ENCODE peak calls at places on chromosomes 11 and 22, in seven cellular contexts. Q is H1; G is CD4-positive, alpha-beta memory T cell; X is dorsolateral prefrontal cortex; P is activated CD4-positive, alpha-beta T cell treated with anti-CD3 and anti-CD28 coated beads for 24 hours; S is brain pericyte; O is GM20000. E is an unnamed sample.

GRCh38 chr22:30240541-30241417 is 5.8 kb downstream of the LIF start:
- DNase-seq in Q (no peak), G (no peak), X (no peak), P (no peak), S (no peak), O (no peak), E (no peak)

GRCh38 chr11:81245791-81246190 is 1487.9 kb downstream of the FAM181B start:
- DNase-seq in Q (no peak), G (no peak), X (no peak), P (no peak), S (no peak), O (no peak), E (no peak)

GRCh38 chr11:43462359-43462758 is 103.6 kb downstream of the TTC17 start:
- DNase-seq in Q (no peak), G (no peak), X (no peak), P (no peak), S (no peak), O (no peak), E (no peak)

GRCh38 chr11:18794956-18795355 is 3.4 kb upstream of the PTPN5 start:
- DNase-seq in Q (no peak), G (no peak), X (no peak), P (no peak), S (no peak), O (peak), E (no peak)

GRCh38 chr11:38221295-38221694 is 1623.3 kb upstream of the RAG2 start:
- DNase-seq in Q (no peak), G (no peak), X (no peak), P (no peak), S (no peak), O (no peak), E (no peak)

GRCh38 chr22:17120281-17120680 is 879 bp downstream of the TMEM121B start:
- DNase-seq in Q (peak), G (peak), X (no peak), P (peak), S (no peak), O (peak), E (peak)

GRCh38 chr11:63592975-63593395 is 21.2 kb downstream of the PLAAT3 start:
- DNase-seq in Q (no peak), G (no peak), X (peak), P (no peak), S (no peak), O (no peak), E (peak)

GRCh38 chr11:112968988-112969714 is 7.9 kb downstream of the NCAM1 start:
- DNase-seq in Q (no peak), G (no peak), X (no peak), P (no peak), S (no peak), O (no peak), E (peak)

GRCh38 chr22:47836957-47837356 is 1074.5 kb downstream of the TBC1D22A start:
- DNase-seq in Q (no peak), G (no peak), X (no peak), P (no peak), S (no peak), O (no peak), E (no peak)

GRCh38 chr11:19553683-19554333 is 158.8 kb upstream of the NAV2 start:
- DNase-seq in Q (peak), G (peak), X (peak), P (peak), S (no peak), O (peak), E (peak)

GRCh38 chr11:126438691-126439090 is 83.2 kb downstream of the ST3GAL4 start:
- DNase-seq in Q (no peak), G (no peak), X (no peak), P (no peak), S (no peak), O (no peak), E (no peak)

GRCh38 chr11:36702330-36703054 is 104.5 kb upstream of the RAG2 start:
- DNase-seq in Q (peak), G (peak), X (no peak), P (no peak), S (peak), O (peak), E (no peak)

GRCh38 chr22:46587492-46588278 is 32.5 kb upstream of the GRAMD4 start:
- DNase-seq in Q (no peak), G (no peak), X (no peak), P (no peak), S (no peak), O (peak), E (peak)

GRCh38 chr11:75337195-75337654 is 14.2 kb downstream of the ARRB1 start:
- DNase-seq in Q (no peak), G (no peak), X (no peak), P (no peak), S (no peak), O (no peak), E (no peak)

GRCh38 chr22:44723801-44724200 is 21.8 kb downstream of the PRR5 start:
- DNase-seq in Q (no peak), G (no peak), X (no peak), P (no peak), S (no peak), O (no peak), E (no peak)

GRCh38 chr11:76798656-76799055 is 15.5 kb downstream of the TSKU start:
- DNase-seq in Q (no peak), G (no peak), X (no peak), P (no peak), S (no peak), O (no peak), E (no peak)

GRCh38 chr11:74783241-74783871 is 34.7 kb downstream of the RNF169 start:
- DNase-seq in Q (no peak), G (peak), X (no peak), P (no peak), S (no peak), O (no peak), E (peak)

GRCh38 chr11:70806461-70807194 is 408.3 kb downstream of the CTTN start:
- DNase-seq in Q (no peak), G (no peak), X (no peak), P (no peak), S (no peak), O (no peak), E (no peak)

GRCh38 chr11:13166036-13166435 is 111.6 kb upstream of the BMAL1 start:
- DNase-seq in Q (no peak), G (no peak), X (no peak), P (no peak), S (no peak), O (no peak), E (no peak)

GRCh38 chr11:34970033-34970432 is 53.6 kb downstream of the PDHX start:
- DNase-seq in Q (no peak), G (no peak), X (no peak), P (no peak), S (no peak), O (no peak), E (no peak)

GRCh38 chr11:69350596-69350995 is 56.6 kb downstream of the MYEOV start:
- DNase-seq in Q (no peak), G (no peak), X (no peak), P (no peak), S (no peak), O (no peak), E (no peak)